ENCODE peak calls at places on chromosome 1, in ten cellular contexts. One of them, this sample, is unnamed.

GRCh38 chr1:224668991-224669390 is 52.9 kb downstream of the CNIH3 start:
- DNase-seq in EL: no peak
- DNase-seq in stimulated activated CD4-positive, alpha-beta T cell treated with anti-CD3 and anti-CD28 coated beads, Interleukin-12 subunit alpha, Interleukin-12 subunit beta, amount 100 ng/mL, for 4 hours: no peak
- DNase-seq in head of caudate nucleus: no peak
- DNase-seq in DMS153: peak
- DNase-seq in activated T-helper 1 cell treated with anti-CD3 and anti-CD28 coated beads, Interleukin-2, amount 50 U/mL, for 16 hours: no peak
- DNase-seq in myocyte: peak
- DNase-seq in substantia nigra: no peak
- DNase-seq in HuH-7: no peak
- DNase-seq in dorsolateral prefrontal cortex: no peak
- DNase-seq in this sample: peak

GRCh38 chr1:70490153-70490552 is 79.1 kb downstream of the CTH start:
- DNase-seq in EL: no peak
- DNase-seq in stimulated activated CD4-positive, alpha-beta T cell treated with anti-CD3 and anti-CD28 coated beads, Interleukin-12 subunit alpha, Interleukin-12 subunit beta, amount 100 ng/mL, for 4 hours: no peak
- DNase-seq in head of caudate nucleus: no peak
- DNase-seq in DMS153: no peak
- DNase-seq in activated T-helper 1 cell treated with anti-CD3 and anti-CD28 coated beads, Interleukin-2, amount 50 U/mL, for 16 hours: no peak
- DNase-seq in myocyte: no peak
- DNase-seq in substantia nigra: no peak
- DNase-seq in HuH-7: no peak
- DNase-seq in dorsolateral prefrontal cortex: no peak
- DNase-seq in this sample: no peak

GRCh38 chr1:93346472-93346991 is 825 bp downstream of the DR1 start:
- DNase-seq in EL: peak
- DNase-seq in stimulated activated CD4-positive, alpha-beta T cell treated with anti-CD3 and anti-CD28 coated beads, Interleukin-12 subunit alpha, Interleukin-12 subunit beta, amount 100 ng/mL, for 4 hours: no peak
- DNase-seq in head of caudate nucleus: peak
- DNase-seq in DMS153: peak
- DNase-seq in activated T-helper 1 cell treated with anti-CD3 and anti-CD28 coated beads, Interleukin-2, amount 50 U/mL, for 16 hours: peak
- DNase-seq in myocyte: peak
- DNase-seq in substantia nigra: no peak
- DNase-seq in HuH-7: peak
- DNase-seq in dorsolateral prefrontal cortex: no peak
- DNase-seq in this sample: peak

GRCh38 chr1:212607206-212607923 is 1.2 kb upstream of the ATF3 start:
- DNase-seq in EL: no peak
- DNase-seq in stimulated activated CD4-positive, alpha-beta T cell treated with anti-CD3 and anti-CD28 coated beads, Interleukin-12 subunit alpha, Interleukin-12 subunit beta, amount 100 ng/mL, for 4 hours: no peak
- DNase-seq in head of caudate nucleus: peak
- DNase-seq in DMS153: no peak
- DNase-seq in activated T-helper 1 cell treated with anti-CD3 and anti-CD28 coated beads, Interleukin-2, amount 50 U/mL, for 16 hours: no peak
- DNase-seq in myocyte: no peak
- DNase-seq in substantia nigra: no peak
- DNase-seq in HuH-7: no peak
- DNase-seq in dorsolateral prefrontal cortex: peak
- DNase-seq in this sample: peak

GRCh38 chr1:63277195-63278192 is 44.9 kb upstream of the FOXD3 start:
- DNase-seq in EL: no peak
- DNase-seq in stimulated activated CD4-positive, alpha-beta T cell treated with anti-CD3 and anti-CD28 coated beads, Interleukin-12 subunit alpha, Interleukin-12 subunit beta, amount 100 ng/mL, for 4 hours: no peak
- DNase-seq in head of caudate nucleus: no peak
- DNase-seq in DMS153: no peak
- DNase-seq in activated T-helper 1 cell treated with anti-CD3 and anti-CD28 coated beads, Interleukin-2, amount 50 U/mL, for 16 hours: no peak
- DNase-seq in myocyte: no peak
- DNase-seq in substantia nigra: no peak
- DNase-seq in HuH-7: no peak
- DNase-seq in dorsolateral prefrontal cortex: no peak
- DNase-seq in this sample: no peak

GRCh38 chr1:154502066-154502741 is at the start of the genes SHE and TDRD10:
- DNase-seq in EL: no peak
- DNase-seq in stimulated activated CD4-positive, alpha-beta T cell treated with anti-CD3 and anti-CD28 coated beads, Interleukin-12 subunit alpha, Interleukin-12 subunit beta, amount 100 ng/mL, for 4 hours: peak
- DNase-seq in head of caudate nucleus: no peak
- DNase-seq in DMS153: no peak
- DNase-seq in activated T-helper 1 cell treated with anti-CD3 and anti-CD28 coated beads, Interleukin-2, amount 50 U/mL, for 16 hours: no peak
- DNase-seq in myocyte: no peak
- DNase-seq in substantia nigra: no peak
- DNase-seq in HuH-7: no peak
- DNase-seq in dorsolateral prefrontal cortex: no peak
- DNase-seq in this sample: no peak

GRCh38 chr1:222817529-222817928 is 2.7 kb downstream of the DISP1 start:
- DNase-seq in EL: peak
- DNase-seq in stimulated activated CD4-positive, alpha-beta T cell treated with anti-CD3 and anti-CD28 coated beads, Interleukin-12 subunit alpha, Interleukin-12 subunit beta, amount 100 ng/mL, for 4 hours: no peak
- DNase-seq in head of caudate nucleus: no peak
- DNase-seq in DMS153: no peak
- DNase-seq in activated T-helper 1 cell treated with anti-CD3 and anti-CD28 coated beads, Interleukin-2, amount 50 U/mL, for 16 hours: no peak
- DNase-seq in myocyte: peak
- DNase-seq in substantia nigra: no peak
- DNase-seq in HuH-7: no peak
- DNase-seq in dorsolateral prefrontal cortex: no peak
- DNase-seq in this sample: no peak

GRCh38 chr1:231850786-231851185 is 224.2 kb downstream of the DISC1 start:
- DNase-seq in EL: no peak
- DNase-seq in stimulated activated CD4-positive, alpha-beta T cell treated with anti-CD3 and anti-CD28 coated beads, Interleukin-12 subunit alpha, Interleukin-12 subunit beta, amount 100 ng/mL, for 4 hours: no peak
- DNase-seq in head of caudate nucleus: no peak
- DNase-seq in DMS153: no peak
- DNase-seq in activated T-helper 1 cell treated with anti-CD3 and anti-CD28 coated beads, Interleukin-2, amount 50 U/mL, for 16 hours: no peak
- DNase-seq in myocyte: no peak
- DNase-seq in substantia nigra: no peak
- DNase-seq in HuH-7: no peak
- DNase-seq in dorsolateral prefrontal cortex: no peak
- DNase-seq in this sample: no peak

GRCh38 chr1:79161077-79161476 is 154.5 kb upstream of the ADGRL4 start:
- DNase-seq in EL: peak
- DNase-seq in stimulated activated CD4-positive, alpha-beta T cell treated with anti-CD3 and anti-CD28 coated beads, Interleukin-12 subunit alpha, Interleukin-12 subunit beta, amount 100 ng/mL, for 4 hours: no peak
- DNase-seq in head of caudate nucleus: no peak
- DNase-seq in DMS153: no peak
- DNase-seq in activated T-helper 1 cell treated with anti-CD3 and anti-CD28 coated beads, Interleukin-2, amount 50 U/mL, for 16 hours: no peak
- DNase-seq in myocyte: no peak
- DNase-seq in substantia nigra: no peak
- DNase-seq in HuH-7: no peak
- DNase-seq in dorsolateral prefrontal cortex: no peak
- DNase-seq in this sample: no peak

GRCh38 chr1:30787856-30788495 is 30.4 kb upstream of the LAPTM5 start:
- DNase-seq in EL: no peak
- DNase-seq in stimulated activated CD4-positive, alpha-beta T cell treated with anti-CD3 and anti-CD28 coated beads, Interleukin-12 subunit alpha, Interleukin-12 subunit beta, amount 100 ng/mL, for 4 hours: no peak
- DNase-seq in head of caudate nucleus: no peak
- DNase-seq in DMS153: no peak
- DNase-seq in activated T-helper 1 cell treated with anti-CD3 and anti-CD28 coated beads, Interleukin-2, amount 50 U/mL, for 16 hours: no peak
- DNase-seq in myocyte: no peak
- DNase-seq in substantia nigra: no peak
- DNase-seq in HuH-7: no peak
- DNase-seq in dorsolateral prefrontal cortex: no peak
- DNase-seq in this sample: no peak

GRCh38 chr1:108028841-108029401 is 63.9 kb upstream of the VAV3 start:
- DNase-seq in EL: no peak
- DNase-seq in stimulated activated CD4-positive, alpha-beta T cell treated with anti-CD3 and anti-CD28 coated beads, Interleukin-12 subunit alpha, Interleukin-12 subunit beta, amount 100 ng/mL, for 4 hours: no peak
- DNase-seq in head of caudate nucleus: no peak
- DNase-seq in DMS153: no peak
- DNase-seq in activated T-helper 1 cell treated with anti-CD3 and anti-CD28 coated beads, Interleukin-2, amount 50 U/mL, for 16 hours: no peak
- DNase-seq in myocyte: no peak
- DNase-seq in substantia nigra: no peak
- DNase-seq in HuH-7: no peak
- DNase-seq in dorsolateral prefrontal cortex: no peak
- DNase-seq in this sample: no peak